ENCODE peak calls at places on chromosome 22, in seven cellular contexts. P, R, U, X, S, Y and H are unnamed samples.

GRCh38 chr22:43275545-43275981 is 67.6 kb downstream of the SCUBE1 start:
- DNase-seq in P (no peak), R (no peak), U (no peak), X (no peak), S (no peak), Y (no peak), H (no peak)

GRCh38 chr22:49664891-49665290 is 162.8 kb downstream of the BRD1 start:
- DNase-seq in P (peak), R (no peak), U (no peak), X (no peak), S (no peak), Y (peak), H (no peak)

GRCh38 chr22:40081662-40082061 is 86.9 kb downstream of the FAM83F start:
- DNase-seq in P (no peak), R (no peak), U (no peak), X (no peak), S (no peak), Y (no peak), H (no peak)

GRCh38 chr22:50008151-50009040 is 4.2 kb downstream of the IL17REL start:
- DNase-seq in P (no peak), R (no peak), U (no peak), X (no peak), S (no peak), Y (peak), H (no peak)

GRCh38 chr22:39592104-39593060 is 21.8 kb downstream of the CACNA1I start:
- DNase-seq in P (no peak), R (no peak), U (peak), X (no peak), S (no peak), Y (no peak), H (no peak)

GRCh38 chr22:49791682-49792081 is 36.0 kb downstream of the BRD1 start:
- DNase-seq in P (no peak), R (no peak), U (no peak), X (no peak), S (no peak), Y (no peak), H (no peak)

GRCh38 chr22:30637701-30638114 is 2.1 kb downstream of the SLC35E4 start:
- DNase-seq in P (no peak), R (no peak), U (no peak), X (no peak), S (no peak), Y (no peak), H (no peak)

GRCh38 chr22:27397948-27398330 is 403.6 kb downstream of the MN1 start:
- DNase-seq in P (peak), R (peak), U (peak), X (no peak), S (no peak), Y (no peak), H (no peak)

GRCh38 chr22:23696326-23696851 is 5.6 kb downstream of the RGL4 start:
- DNase-seq in P (no peak), R (no peak), U (peak), X (peak), S (no peak), Y (no peak), H (no peak)

GRCh38 chr22:24982301-24983056 is 30.0 kb downstream of the KIAA1671 start:
- DNase-seq in P (no peak), R (no peak), U (no peak), X (no peak), S (no peak), Y (no peak), H (no peak)

GRCh38 chr22:27801197-27801615 is 350 bp downstream of the MN1 start:
- DNase-seq in P (no peak), R (no peak), U (peak), X (no peak), S (no peak), Y (no peak), H (no peak)

GRCh38 chr22:39170825-39171622 is 18.5 kb upstream of the CBX7 start:
- DNase-seq in P (peak), R (peak), U (peak), X (peak), S (no peak), Y (peak), H (peak)

GRCh38 chr22:25078591-25078990 is 121.1 kb upstream of the CRYBB3 start:
- DNase-seq in P (no peak), R (no peak), U (no peak), X (no peak), S (no peak), Y (no peak), H (no peak)

GRCh38 chr22:39900306-39901227 is at the start of gene GRAP2:
- DNase-seq in P (no peak), R (no peak), U (no peak), X (no peak), S (no peak), Y (no peak), H (no peak)

GRCh38 chr22:49976439-49977175 is 16.0 kb downstream of the PIM3 start:
- DNase-seq in P (no peak), R (no peak), U (peak), X (no peak), S (no peak), Y (no peak), H (no peak)

GRCh38 chr22:26642465-26643367 is 14.7 kb upstream of the MIAT start:
- DNase-seq in P (peak), R (no peak), U (peak), X (peak), S (no peak), Y (no peak), H (no peak)

GRCh38 chr22:39348909-39349505 is 784 bp upstream of the SYNGR1 start:
- DNase-seq in P (no peak), R (peak), U (no peak), X (no peak), S (no peak), Y (no peak), H (no peak)

GRCh38 chr22:30667092-30667485 is 586 bp downstream of the DUSP18 start:
- DNase-seq in P (no peak), R (no peak), U (no peak), X (no peak), S (no peak), Y (no peak), H (no peak)

GRCh38 chr22:27435839-27436581 is 365.5 kb downstream of the MN1 start:
- DNase-seq in P (peak), R (peak), U (no peak), X (no peak), S (no peak), Y (no peak), H (peak)

GRCh38 chr22:48496987-48497650 is 1330.6 kb downstream of the BRD1 start:
- DNase-seq in P (no peak), R (no peak), U (no peak), X (peak), S (no peak), Y (no peak), H (no peak)

GRCh38 chr22:24523873-24524272 is 28.7 kb downstream of the UPB1 start:
- DNase-seq in P (no peak), R (no peak), U (peak), X (no peak), S (no peak), Y (no peak), H (no peak)

GRCh38 chr22:25085930-25086901 is 113.4 kb upstream of the CRYBB3 start:
- DNase-seq in P (peak), R (peak), U (no peak), X (no peak), S (no peak), Y (no peak), H (peak)

GRCh38 chr22:27719535-27720227 is 81.9 kb downstream of the MN1 start:
- DNase-seq in P (peak), R (no peak), U (no peak), X (peak), S (no peak), Y (no peak), H (no peak)

GRCh38 chr22:50340157-50340879 is 2.8 kb upstream of the PPP6R2 start:
- DNase-seq in P (no peak), R (no peak), U (no peak), X (no peak), S (no peak), Y (no peak), H (no peak)

GRCh38 chr22:31085928-31086327 is 4.8 kb downstream of the SMTN start:
- DNase-seq in P (no peak), R (no peak), U (no peak), X (no peak), S (no peak), Y (no peak), H (no peak)

GRCh38 chr22:33332538-33332937 is 274.4 kb upstream of the SYN3 start:
- DNase-seq in P (peak), R (no peak), U (peak), X (no peak), S (no peak), Y (no peak), H (no peak)

GRCh38 chr22:49140921-49141680 is 686.6 kb downstream of the BRD1 start:
- DNase-seq in P (no peak), R (no peak), U (no peak), X (peak), S (no peak), Y (no peak), H (no peak)

GRCh38 chr22:26360169-26360885 is 68.7 kb upstream of the ASPHD2 start:
- DNase-seq in P (peak), R (peak), U (peak), X (no peak), S (no peak), Y (no peak), H (peak)

GRCh38 chr22:30887861-30888260 is 80.7 kb downstream of the MORC2 start:
- DNase-seq in P (peak), R (no peak), U (no peak), X (no peak), S (no peak), Y (peak), H (no peak)

GRCh38 chr22:39103431-39103830 is 6.4 kb downstream of the APOBEC3H start:
- DNase-seq in P (no peak), R (no peak), U (no peak), X (no peak), S (no peak), Y (no peak), H (no peak)

GRCh38 chr22:35219012-35219411 is 38.3 kb upstream of the HMGXB4 start:
- DNase-seq in P (no peak), R (no peak), U (no peak), X (no peak), S (no peak), Y (no peak), H (no peak)

GRCh38 chr22:32533265-32534068 is 58.9 kb downstream of the FBXO7 start:
- DNase-seq in P (peak), R (peak), U (no peak), X (no peak), S (no peak), Y (no peak), H (no peak)

GRCh38 chr22:41946360-41947180 is at the start of gene CENPM:
- DNase-seq in P (peak), R (peak), U (peak), X (peak), S (no peak), Y (peak), H (peak)

GRCh38 chr22:41951898-41952474 is at the start of gene SMIM45:
- DNase-seq in P (no peak), R (no peak), U (no peak), X (peak), S (no peak), Y (no peak), H (no peak)

GRCh38 chr22:41947181-41948080 is 479 bp upstream of the CENPM start:
- DNase-seq in P (no peak), R (no peak), U (no peak), X (no peak), S (no peak), Y (no peak), H (no peak)

GRCh38 chr22:41948142-41948541 is 1.2 kb upstream of the CENPM start:
- DNase-seq in P (no peak), R (no peak), U (no peak), X (no peak), S (no peak), Y (no peak), H (no peak)

DNA sequence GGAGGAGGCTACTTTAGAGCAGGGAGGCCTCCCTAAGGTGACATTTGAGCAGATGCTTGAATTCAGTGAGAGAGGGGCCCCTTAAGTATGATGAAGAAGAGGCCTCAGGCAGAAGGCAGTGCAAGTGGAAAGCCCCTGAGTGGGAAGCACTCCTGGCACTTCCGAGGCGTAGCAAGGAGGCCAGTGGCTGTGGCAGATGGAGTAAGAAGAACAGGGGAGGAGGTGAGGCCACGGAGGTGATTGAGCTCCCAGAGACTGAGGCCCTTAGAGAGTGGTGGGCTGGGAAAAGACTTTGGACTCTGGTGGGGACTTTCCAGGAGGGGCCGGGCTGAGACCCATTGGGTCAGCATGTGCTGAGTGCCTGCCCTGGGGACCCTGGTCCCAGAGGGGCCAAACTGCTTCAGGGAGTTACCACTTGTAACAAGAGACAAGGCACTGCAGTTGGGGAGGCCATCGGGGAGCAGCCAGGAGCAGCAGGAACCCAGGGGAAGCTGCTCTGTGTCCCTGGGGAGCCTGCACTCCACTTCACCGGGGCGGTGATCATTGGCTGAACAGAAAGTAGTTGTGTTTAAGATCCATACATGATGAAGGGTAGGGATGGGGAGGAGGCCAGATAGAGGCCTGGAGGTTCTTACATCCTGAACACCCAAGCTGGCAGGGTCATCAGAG is 2.5 kb upstream of the CENPM start:
- DNase-seq in P (no peak), R (no peak), U (no peak), X (peak), S (no peak), Y (no peak), H (no peak)
- TF ChIP-seq POLR2A in P (no peak), R (no peak), U (no peak), X (no peak), S (no peak), Y (no peak), H (no peak)

GRCh38 chr22:37485006-37485713 is 1.0 kb downstream of the MFNG start:
- DNase-seq in P (peak), R (no peak), U (no peak), X (peak), S (no peak), Y (no peak), H (no peak)
- H3K27ac ChIP-seq in P (peak), R (peak), U (peak), X (peak), S (peak), Y (peak), H (peak)

DNA sequence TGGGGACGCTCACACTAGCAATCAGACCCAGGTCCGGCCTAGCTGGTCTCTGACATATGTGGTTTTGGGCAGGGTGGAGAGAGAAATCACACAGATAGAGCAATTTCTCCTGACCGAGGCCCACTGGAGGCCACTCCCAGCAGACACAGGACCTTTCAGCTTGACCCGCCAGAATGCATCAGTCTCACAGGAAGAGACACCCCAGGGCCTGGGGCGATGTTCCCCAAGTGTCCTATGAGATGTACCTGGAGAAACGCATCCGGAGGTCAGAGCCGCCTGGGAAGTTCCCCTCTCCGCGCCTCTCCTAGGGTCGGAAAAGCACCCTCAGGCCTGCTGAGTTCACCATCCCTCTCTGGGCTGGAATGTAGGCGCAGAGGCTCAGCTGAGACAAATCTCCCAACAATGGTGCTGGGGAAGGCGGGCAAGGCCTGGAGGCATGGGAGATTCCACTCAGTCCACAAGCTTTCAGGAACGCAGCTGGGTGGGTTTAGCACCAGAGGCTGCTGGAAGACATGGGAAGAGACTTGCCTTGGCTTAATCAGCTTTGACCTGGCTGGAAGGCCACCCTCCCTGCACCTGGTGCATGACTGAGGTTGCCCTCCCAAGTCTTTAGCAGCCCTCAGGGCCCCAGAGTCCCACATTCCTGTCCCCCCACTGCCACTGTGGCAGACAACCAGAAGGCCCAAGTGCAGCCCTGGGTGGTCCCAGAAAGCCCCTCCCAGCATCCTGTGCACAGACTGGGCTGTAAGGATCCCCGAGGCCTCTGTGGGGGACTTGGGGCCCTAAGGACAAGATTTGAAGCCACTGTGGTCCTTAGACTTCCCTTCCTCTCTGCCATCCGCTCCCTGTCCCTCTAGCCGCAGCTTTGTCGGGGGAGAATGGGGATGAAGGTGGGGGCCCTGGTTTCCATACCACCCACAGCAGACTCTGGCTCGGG is 57.5 kb downstream of the RTL6 start:
- DNase-seq in P (no peak), R (no peak), U (no peak), X (peak), S (no peak), Y (no peak), H (no peak)
- H3K4me3 ChIP-seq in P (no peak), R (no peak), U (no peak), X (no peak), S (no peak), Y (no peak), H (no peak)

GRCh38 chr22:41180926-41181325 is 24.2 kb upstream of the L3MBTL2 start:
- DNase-seq in P (no peak), R (no peak), U (no peak), X (no peak), S (no peak), Y (no peak), H (no peak)

GRCh38 chr22:41184679-41185078 is 20.4 kb upstream of the L3MBTL2 start:
- DNase-seq in P (no peak), R (no peak), U (no peak), X (no peak), S (no peak), Y (no peak), H (no peak)

GRCh38 chr22:41178425-41178975 is 26.6 kb upstream of the L3MBTL2 start:
- DNase-seq in P (peak), R (peak), U (no peak), X (no peak), S (no peak), Y (no peak), H (no peak)

GRCh38 chr22:41177626-41178424 is 27.3 kb upstream of the L3MBTL2 start:
- DNase-seq in P (no peak), R (no peak), U (no peak), X (no peak), S (no peak), Y (no peak), H (no peak)

DNA sequence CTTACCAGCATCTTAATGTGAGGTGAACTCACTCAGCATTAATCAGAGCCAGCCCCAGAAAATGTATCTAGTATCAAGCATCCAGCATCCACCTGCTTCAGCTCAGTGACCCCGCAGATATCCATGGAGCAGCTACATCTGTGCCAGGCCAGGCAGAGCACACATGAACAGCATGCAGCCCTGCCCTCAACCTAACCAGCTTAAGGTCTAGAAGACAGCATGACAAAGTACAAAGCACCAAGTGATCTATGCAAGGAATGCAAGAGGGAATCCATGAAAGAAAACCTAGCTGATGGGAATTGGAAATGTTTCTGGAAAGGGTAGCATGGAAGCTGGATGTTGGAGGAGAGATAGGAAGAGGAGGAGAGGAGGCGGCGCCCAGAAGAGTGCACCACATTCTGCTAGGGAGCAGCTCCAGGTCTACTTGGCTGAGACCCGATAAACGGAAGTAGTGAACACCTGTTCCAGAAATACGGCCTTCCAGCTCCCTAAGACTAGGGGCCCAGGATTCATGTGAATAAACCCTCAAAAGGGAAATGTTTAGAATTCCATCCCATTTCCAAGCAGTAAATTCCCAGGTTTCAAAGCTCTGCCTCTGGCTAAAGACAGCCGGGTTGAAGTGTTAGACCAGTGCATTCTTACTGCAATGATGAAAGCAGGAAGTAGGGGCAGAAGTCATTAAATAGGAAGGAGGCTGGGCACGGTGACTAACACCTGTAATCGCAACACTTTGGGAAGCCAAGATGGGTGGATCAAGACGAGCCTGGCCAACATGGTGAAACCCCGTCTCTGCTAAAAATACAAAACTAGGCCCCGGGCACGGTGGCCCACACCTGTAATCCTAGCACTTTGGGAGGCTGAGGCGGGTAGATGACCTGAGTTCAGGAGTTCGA is 23.5 kb upstream of the L3MBTL2 start:
- DNase-seq in P (no peak), R (no peak), U (no peak), X (no peak), S (no peak), Y (peak), H (no peak)
- TF ChIP-seq POLR2A in P (no peak), R (no peak), U (no peak), X (no peak), S (no peak), Y (no peak), H (no peak)

GRCh38 chr22:29464581-29464980 is 15.4 kb upstream of the NEFH start:
- DNase-seq in P (no peak), R (no peak), U (no peak), X (no peak), S (no peak), Y (no peak), H (no peak)
- H3K27ac ChIP-seq in P (no peak), R (no peak), U (no peak), X (no peak), S (no peak), Y (no peak), H (no peak)

GRCh38 chr22:19761022-19761499 is 483 bp downstream of the TBX1 start:
- DNase-seq in P (no peak), R (no peak), U (no peak), X (no peak), S (no peak), Y (no peak), H (no peak)
- H3K4me3 ChIP-seq in P (no peak), R (no peak), U (peak), X (no peak), S (peak), Y (peak), H (no peak)

DNA sequence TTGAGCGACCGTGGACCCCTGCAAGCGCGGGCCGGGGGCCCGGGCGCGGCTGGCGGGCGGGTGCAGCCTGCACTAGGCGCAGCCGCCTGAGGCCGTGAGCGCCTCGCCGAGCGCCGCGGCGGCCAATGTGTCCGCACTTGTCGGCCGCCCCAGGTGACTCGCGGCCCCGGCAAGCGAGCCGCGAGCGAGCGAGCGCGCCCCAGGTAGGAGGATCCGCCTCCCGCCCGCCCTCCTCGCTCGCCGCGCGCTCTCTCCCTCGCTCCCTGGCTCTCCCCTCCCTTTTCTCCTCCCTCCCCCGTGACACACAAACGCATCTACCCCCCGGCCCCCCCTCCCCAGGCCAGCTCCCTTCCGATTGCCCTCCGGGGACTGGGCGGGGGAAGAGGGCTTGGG is at the start of gene WNT7B:
- DNase-seq in P (no peak), R (no peak), U (no peak), X (no peak), S (no peak), Y (no peak), H (no peak)
- TF ChIP-seq POLR2A in P (no peak), R (no peak), U (no peak), X (no peak), S (no peak), Y (no peak), H (no peak)

GRCh38 chr22:47146391-47146790 is 383.9 kb downstream of the TBC1D22A start:
- DNase-seq in P (no peak), R (no peak), U (no peak), X (no peak), S (no peak), Y (no peak), H (no peak)
- H3K27ac ChIP-seq in P (no peak), R (no peak), U (no peak), X (no peak), S (no peak), Y (no peak), H (no peak)